ENCODE peak calls at places on chromosomes 11 and 22, in six cellular contexts. G, L, P, E, C and H are unnamed samples.

GRCh38 chr22:42257386-42257785 is 13.1 kb downstream of the TCF20 start:
- DNase-seq in G (no peak), L (no peak), P (no peak), E (no peak), C (no peak), H (no peak)

GRCh38 chr11:65920035-65920802 is 993 bp downstream of the DRAP1 start:
- DNase-seq in G (no peak), L (peak; percentile 62), P (peak; percentile 41), E (no peak), C (peak; percentile 69), H (peak; percentile 35)

GRCh38 chr22:44045171-44045570 is 21.1 kb downstream of the PARVB start:
- DNase-seq in G (no peak), L (no peak), P (no peak), E (no peak), C (no peak), H (no peak)

GRCh38 chr22:24427500-24428164 is at the start of gene ADORA2A:
- DNase-seq in G (peak; percentile 18), L (no peak), P (peak; percentile 51), E (peak; percentile 25), C (peak; percentile 70), H (peak; percentile 72)

GRCh38 chr11:70574725-70575347 is 176.5 kb downstream of the CTTN start:
- DNase-seq in G (no peak), L (no peak), P (no peak), E (no peak), C (no peak), H (no peak)

GRCh38 chr22:49413551-49413950 is 414.1 kb downstream of the BRD1 start:
- DNase-seq in G (no peak), L (no peak), P (no peak), E (no peak), C (no peak), H (no peak)

GRCh38 chr11:125072210-125072960 is 9.3 kb downstream of the SLC37A2 start:
- DNase-seq in G (no peak), L (no peak), P (no peak), E (no peak), C (no peak), H (no peak)

GRCh38 chr11:34380696-34381095 is 22.9 kb upstream of the ABTB2 start:
- DNase-seq in G (no peak), L (no peak), P (no peak), E (peak; percentile 84), C (no peak), H (no peak)

GRCh38 chr11:76209671-76209955 is 3.3 kb upstream of the WNT11 start:
- DNase-seq in G (no peak), L (no peak), P (no peak), E (no peak), C (peak; percentile 57), H (peak; percentile 68)

GRCh38 chr22:43310798-43311197 is 32.4 kb downstream of the SCUBE1 start:
- DNase-seq in G (peak; percentile 0), L (no peak), P (no peak), E (no peak), C (no peak), H (no peak)

GRCh38 chr22:42279425-42280020 is 9.1 kb upstream of the TCF20 start:
- DNase-seq in G (no peak), L (no peak), P (no peak), E (no peak), C (no peak), H (no peak)

GRCh38 chr11:85682330-85683305 is 3.4 kb downstream of the CCDC89 start:
- DNase-seq in G (no peak), L (no peak), P (peak; percentile 64), E (peak; percentile 48), C (peak; percentile 86), H (peak; percentile 93)

GRCh38 chr11:10818594-10818993 is 9.9 kb upstream of the EIF4G2 start:
- DNase-seq in G (no peak), L (no peak), P (no peak), E (peak; percentile 88), C (no peak), H (no peak)

GRCh38 chr11:35623708-35624168 is 5.5 kb downstream of the FJX1 start:
- DNase-seq in G (peak; percentile 17), L (no peak), P (no peak), E (peak; percentile 51), C (no peak), H (peak; percentile 15)

GRCh38 chr22:36830601-36831000 is 13.8 kb upstream of the PVALB start:
- DNase-seq in G (no peak), L (no peak), P (no peak), E (no peak), C (no peak), H (no peak)

GRCh38 chr11:111406589-111406988 is 27.5 kb upstream of the POU2AF1 start:
- DNase-seq in G (no peak), L (no peak), P (no peak), E (no peak), C (no peak), H (no peak)

GRCh38 chr22:18985761-18986160 is 49.7 kb upstream of the PRODH start:
- DNase-seq in G (no peak), L (no peak), P (no peak), E (no peak), C (no peak), H (peak; percentile 38)

GRCh38 chr11:131217313-131218297 is 152.8 kb upstream of the NTM start:
- DNase-seq in G (no peak), L (no peak), P (no peak), E (peak; percentile 25), C (no peak), H (no peak)

GRCh38 chr11:109892321-109892794 is 200.8 kb upstream of the ZC3H12C start:
- DNase-seq in G (no peak), L (no peak), P (no peak), E (peak; percentile 5), C (no peak), H (no peak)

GRCh38 chr11:95134491-95134890 is 44.8 kb downstream of the ENDOD1 start:
- DNase-seq in G (no peak), L (no peak), P (no peak), E (peak; percentile 88), C (no peak), H (peak; percentile 49)

GRCh38 chr11:123286761-123287160 is 91.7 kb upstream of the CLMP start:
- DNase-seq in G (no peak), L (no peak), P (no peak), E (no peak), C (no peak), H (no peak)

GRCh38 chr11:61912991-61913698 is 4.2 kb downstream of the RAB3IL1 start:
- DNase-seq in G (no peak), L (no peak), P (peak; percentile 14), E (no peak), C (peak; percentile 33), H (no peak)

GRCh38 chr22:36052505-36052941 is 23.9 kb upstream of the RBFOX2 start:
- DNase-seq in G (no peak), L (no peak), P (no peak), E (peak; percentile 63), C (no peak), H (no peak)

GRCh38 chr11:64601605-64602465 is 10.8 kb downstream of the SLC22A12 start:
- DNase-seq in G (no peak), L (no peak), P (no peak), E (no peak), C (peak; percentile 6), H (peak; percentile 31)

GRCh38 chr11:119055901-119056300 is 1.1 kb downstream of the HYOU1 start:
- DNase-seq in G (no peak), L (no peak), P (no peak), E (peak; percentile 46), C (no peak), H (peak; percentile 20)

GRCh38 chr11:36360318-36360717 is 64.2 kb downstream of the PRR5L start:
- DNase-seq in G (no peak), L (no peak), P (no peak), E (no peak), C (no peak), H (no peak)

GRCh38 chr11:118064956-118065355 is 11.9 kb upstream of the TMPRSS4 start:
- DNase-seq in G (no peak), L (no peak), P (no peak), E (no peak), C (no peak), H (no peak)

GRCh38 chr22:37492428-37493344 is 6.5 kb upstream of the MFNG start:
- DNase-seq in G (peak; percentile 70), L (no peak), P (peak; percentile 63), E (peak; percentile 61), C (no peak), H (peak; percentile 58)